ENCODE peak calls at places on chromosomes 11 and 22, in ten cellular contexts. One of them, this sample, is unnamed.

GRCh38 chr11:10387209-10388083 is 67.6 kb upstream of the AMPD3 start:
- DNase-seq in stimulated activated CD4-positive, alpha-beta T cell treated with anti-CD3 and anti-CD28 coated beads, Interleukin-1b, Interleukin-23, amount 100 ng/mL, for 4 hours: no peak
- DNase-seq in putamen: no peak
- DNase-seq in EL: peak; percentile 77
- DNase-seq in HuH-7.5: no peak
- DNase-seq in AG09319: peak; percentile 96
- DNase-seq in CD4-positive, alpha-beta memory T cell: no peak
- DNase-seq in astrocyte of the hippocampus: peak; percentile 92
- DNase-seq in stimulated activated CD8-positive, alpha-beta memory T cell treated with anti-CD3 and anti-CD28 coated beads, Interleukin-4, amount 100 ng/mL, for 48 hours: no peak
- DNase-seq in LHCN-M2: peak; percentile 76
- DNase-seq in this sample: peak; percentile 69

GRCh38 chr11:124170801-124171586 is 12.2 kb upstream of the OR10D3 start:
- DNase-seq in stimulated activated CD4-positive, alpha-beta T cell treated with anti-CD3 and anti-CD28 coated beads, Interleukin-1b, Interleukin-23, amount 100 ng/mL, for 4 hours: no peak
- DNase-seq in stimulated activated CD8-positive, alpha-beta memory T cell treated with anti-CD3 and anti-CD28 coated beads, Interleukin-4, amount 100 ng/mL, for 48 hours: no peak
- DNase-seq in EL: no peak
- DNase-seq in putamen: no peak
- DNase-seq in AG09319: no peak
- DNase-seq in CD4-positive, alpha-beta memory T cell: no peak
- DNase-seq in astrocyte of the hippocampus: no peak
- DNase-seq in LHCN-M2: no peak
- DNase-seq in HuH-7.5: peak; percentile 5
- DNase-seq in this sample: no peak

GRCh38 chr11:1073851-1074243 is 827 bp upstream of the MUC2 start:
- DNase-seq in HuH-7.5: no peak
- DNase-seq in EL: no peak
- DNase-seq in putamen: no peak
- DNase-seq in astrocyte of the hippocampus: no peak
- DNase-seq in stimulated activated CD4-positive, alpha-beta T cell treated with anti-CD3 and anti-CD28 coated beads, Interleukin-1b, Interleukin-23, amount 100 ng/mL, for 4 hours: no peak
- DNase-seq in LHCN-M2: no peak
- DNase-seq in AG09319: no peak
- DNase-seq in stimulated activated CD8-positive, alpha-beta memory T cell treated with anti-CD3 and anti-CD28 coated beads, Interleukin-4, amount 100 ng/mL, for 48 hours: no peak
- DNase-seq in CD4-positive, alpha-beta memory T cell: no peak
- DNase-seq in this sample: peak; percentile 15

GRCh38 chr11:70243912-70244652 is 26.4 kb upstream of the PPFIA1 start:
- DNase-seq in AG09319: no peak
- DNase-seq in stimulated activated CD8-positive, alpha-beta memory T cell treated with anti-CD3 and anti-CD28 coated beads, Interleukin-4, amount 100 ng/mL, for 48 hours: no peak
- DNase-seq in EL: peak; percentile 75
- DNase-seq in HuH-7.5: peak; percentile 32
- DNase-seq in CD4-positive, alpha-beta memory T cell: no peak
- DNase-seq in astrocyte of the hippocampus: peak; percentile 34
- DNase-seq in stimulated activated CD4-positive, alpha-beta T cell treated with anti-CD3 and anti-CD28 coated beads, Interleukin-1b, Interleukin-23, amount 100 ng/mL, for 4 hours: no peak
- DNase-seq in putamen: no peak
- DNase-seq in LHCN-M2: peak; percentile 48
- DNase-seq in this sample: peak; percentile 13

GRCh38 chr11:22510010-22510409 is 115.6 kb downstream of the FANCF start:
- DNase-seq in HuH-7.5: no peak
- DNase-seq in LHCN-M2: no peak
- DNase-seq in putamen: no peak
- DNase-seq in EL: no peak
- DNase-seq in astrocyte of the hippocampus: no peak
- DNase-seq in stimulated activated CD4-positive, alpha-beta T cell treated with anti-CD3 and anti-CD28 coated beads, Interleukin-1b, Interleukin-23, amount 100 ng/mL, for 4 hours: no peak
- DNase-seq in AG09319: no peak
- DNase-seq in CD4-positive, alpha-beta memory T cell: no peak
- DNase-seq in stimulated activated CD8-positive, alpha-beta memory T cell treated with anti-CD3 and anti-CD28 coated beads, Interleukin-4, amount 100 ng/mL, for 48 hours: no peak
- DNase-seq in this sample: no peak

GRCh38 chr11:59523541-59523940 is 12.2 kb downstream of the OR4D9 start:
- DNase-seq in EL: no peak
- DNase-seq in putamen: no peak
- DNase-seq in stimulated activated CD4-positive, alpha-beta T cell treated with anti-CD3 and anti-CD28 coated beads, Interleukin-1b, Interleukin-23, amount 100 ng/mL, for 4 hours: no peak
- DNase-seq in AG09319: no peak
- DNase-seq in astrocyte of the hippocampus: no peak
- DNase-seq in LHCN-M2: no peak
- DNase-seq in stimulated activated CD8-positive, alpha-beta memory T cell treated with anti-CD3 and anti-CD28 coated beads, Interleukin-4, amount 100 ng/mL, for 48 hours: no peak
- DNase-seq in HuH-7.5: no peak
- DNase-seq in CD4-positive, alpha-beta memory T cell: no peak
- DNase-seq in this sample: peak; percentile 16

GRCh38 chr11:92979176-92979575 is 9.7 kb downstream of the MTNR1B start:
- DNase-seq in HuH-7.5: no peak
- DNase-seq in LHCN-M2: peak; percentile 64
- DNase-seq in astrocyte of the hippocampus: peak; percentile 46
- DNase-seq in putamen: no peak
- DNase-seq in stimulated activated CD8-positive, alpha-beta memory T cell treated with anti-CD3 and anti-CD28 coated beads, Interleukin-4, amount 100 ng/mL, for 48 hours: no peak
- DNase-seq in stimulated activated CD4-positive, alpha-beta T cell treated with anti-CD3 and anti-CD28 coated beads, Interleukin-1b, Interleukin-23, amount 100 ng/mL, for 4 hours: no peak
- DNase-seq in CD4-positive, alpha-beta memory T cell: no peak
- DNase-seq in AG09319: no peak
- DNase-seq in EL: peak; percentile 74
- DNase-seq in this sample: no peak

GRCh38 chr11:72004515-72005346 is 6.0 kb downstream of the IL18BP start:
- DNase-seq in LHCN-M2: no peak
- DNase-seq in stimulated activated CD4-positive, alpha-beta T cell treated with anti-CD3 and anti-CD28 coated beads, Interleukin-1b, Interleukin-23, amount 100 ng/mL, for 4 hours: no peak
- DNase-seq in HuH-7.5: no peak
- DNase-seq in CD4-positive, alpha-beta memory T cell: no peak
- DNase-seq in AG09319: no peak
- DNase-seq in putamen: no peak
- DNase-seq in stimulated activated CD8-positive, alpha-beta memory T cell treated with anti-CD3 and anti-CD28 coated beads, Interleukin-4, amount 100 ng/mL, for 48 hours: no peak
- DNase-seq in EL: no peak
- DNase-seq in astrocyte of the hippocampus: no peak
- DNase-seq in this sample: no peak

GRCh38 chr11:90220391-90220790 is 2.5 kb downstream of the CHORDC1 start:
- DNase-seq in HuH-7.5: no peak
- DNase-seq in CD4-positive, alpha-beta memory T cell: no peak
- DNase-seq in astrocyte of the hippocampus: peak; percentile 49
- DNase-seq in AG09319: no peak
- DNase-seq in LHCN-M2: peak; percentile 42
- DNase-seq in putamen: no peak
- DNase-seq in stimulated activated CD8-positive, alpha-beta memory T cell treated with anti-CD3 and anti-CD28 coated beads, Interleukin-4, amount 100 ng/mL, for 48 hours: no peak
- DNase-seq in stimulated activated CD4-positive, alpha-beta T cell treated with anti-CD3 and anti-CD28 coated beads, Interleukin-1b, Interleukin-23, amount 100 ng/mL, for 4 hours: no peak
- DNase-seq in EL: peak; percentile 52
- DNase-seq in this sample: no peak

GRCh38 chr11:40129276-40129675 is 1330.2 kb downstream of the LRRC4C start:
- DNase-seq in AG09319: no peak
- DNase-seq in HuH-7.5: no peak
- DNase-seq in putamen: peak; percentile 20
- DNase-seq in EL: no peak
- DNase-seq in LHCN-M2: no peak
- DNase-seq in CD4-positive, alpha-beta memory T cell: no peak
- DNase-seq in astrocyte of the hippocampus: peak; percentile 44
- DNase-seq in stimulated activated CD4-positive, alpha-beta T cell treated with anti-CD3 and anti-CD28 coated beads, Interleukin-1b, Interleukin-23, amount 100 ng/mL, for 4 hours: no peak
- DNase-seq in stimulated activated CD8-positive, alpha-beta memory T cell treated with anti-CD3 and anti-CD28 coated beads, Interleukin-4, amount 100 ng/mL, for 48 hours: no peak
- DNase-seq in this sample: no peak

GRCh38 chr11:75949023-75949672 is 134.1 kb downstream of the UVRAG start:
- DNase-seq in EL: peak; percentile 18
- DNase-seq in LHCN-M2: no peak
- DNase-seq in HuH-7.5: no peak
- DNase-seq in stimulated activated CD4-positive, alpha-beta T cell treated with anti-CD3 and anti-CD28 coated beads, Interleukin-1b, Interleukin-23, amount 100 ng/mL, for 4 hours: no peak
- DNase-seq in CD4-positive, alpha-beta memory T cell: no peak
- DNase-seq in AG09319: no peak
- DNase-seq in stimulated activated CD8-positive, alpha-beta memory T cell treated with anti-CD3 and anti-CD28 coated beads, Interleukin-4, amount 100 ng/mL, for 48 hours: no peak
- DNase-seq in astrocyte of the hippocampus: no peak
- DNase-seq in putamen: no peak
- DNase-seq in this sample: no peak

GRCh38 chr11:29006668-29007067 is 898.5 kb downstream of the METTL15 start:
- DNase-seq in putamen: no peak
- DNase-seq in LHCN-M2: no peak
- DNase-seq in stimulated activated CD4-positive, alpha-beta T cell treated with anti-CD3 and anti-CD28 coated beads, Interleukin-1b, Interleukin-23, amount 100 ng/mL, for 4 hours: no peak
- DNase-seq in EL: no peak
- DNase-seq in astrocyte of the hippocampus: no peak
- DNase-seq in stimulated activated CD8-positive, alpha-beta memory T cell treated with anti-CD3 and anti-CD28 coated beads, Interleukin-4, amount 100 ng/mL, for 48 hours: no peak
- DNase-seq in CD4-positive, alpha-beta memory T cell: no peak
- DNase-seq in AG09319: no peak
- DNase-seq in HuH-7.5: no peak
- DNase-seq in this sample: no peak

GRCh38 chr11:66766681-66767080 is 37.7 kb upstream of the SPTBN2 start:
- DNase-seq in stimulated activated CD8-positive, alpha-beta memory T cell treated with anti-CD3 and anti-CD28 coated beads, Interleukin-4, amount 100 ng/mL, for 48 hours: no peak
- DNase-seq in LHCN-M2: no peak
- DNase-seq in AG09319: no peak
- DNase-seq in stimulated activated CD4-positive, alpha-beta T cell treated with anti-CD3 and anti-CD28 coated beads, Interleukin-1b, Interleukin-23, amount 100 ng/mL, for 4 hours: no peak
- DNase-seq in HuH-7.5: no peak
- DNase-seq in EL: no peak
- DNase-seq in CD4-positive, alpha-beta memory T cell: no peak
- DNase-seq in putamen: no peak
- DNase-seq in astrocyte of the hippocampus: no peak
- DNase-seq in this sample: no peak

GRCh38 chr11:86245369-86246292 is 1.1 kb downstream of the EED start:
- DNase-seq in astrocyte of the hippocampus: peak; percentile 24
- DNase-seq in EL: peak; percentile 34
- DNase-seq in stimulated activated CD8-positive, alpha-beta memory T cell treated with anti-CD3 and anti-CD28 coated beads, Interleukin-4, amount 100 ng/mL, for 48 hours: peak; percentile 53
- DNase-seq in LHCN-M2: no peak
- DNase-seq in stimulated activated CD4-positive, alpha-beta T cell treated with anti-CD3 and anti-CD28 coated beads, Interleukin-1b, Interleukin-23, amount 100 ng/mL, for 4 hours: no peak
- DNase-seq in HuH-7.5: no peak
- DNase-seq in CD4-positive, alpha-beta memory T cell: peak; percentile 47
- DNase-seq in AG09319: no peak
- DNase-seq in putamen: no peak
- DNase-seq in this sample: no peak

GRCh38 chr11:94030059-94030458 is 8.9 kb downstream of the HEPHL1 start:
- DNase-seq in CD4-positive, alpha-beta memory T cell: no peak
- DNase-seq in LHCN-M2: no peak
- DNase-seq in stimulated activated CD4-positive, alpha-beta T cell treated with anti-CD3 and anti-CD28 coated beads, Interleukin-1b, Interleukin-23, amount 100 ng/mL, for 4 hours: no peak
- DNase-seq in EL: no peak
- DNase-seq in putamen: no peak
- DNase-seq in AG09319: no peak
- DNase-seq in stimulated activated CD8-positive, alpha-beta memory T cell treated with anti-CD3 and anti-CD28 coated beads, Interleukin-4, amount 100 ng/mL, for 48 hours: no peak
- DNase-seq in HuH-7.5: no peak
- DNase-seq in astrocyte of the hippocampus: no peak
- DNase-seq in this sample: no peak

GRCh38 chr11:450809-451451 is 851 bp downstream of the PTDSS2 start:
- DNase-seq in stimulated activated CD4-positive, alpha-beta T cell treated with anti-CD3 and anti-CD28 coated beads, Interleukin-1b, Interleukin-23, amount 100 ng/mL, for 4 hours: peak; percentile 69
- DNase-seq in CD4-positive, alpha-beta memory T cell: peak; percentile 91
- DNase-seq in putamen: peak; percentile 57
- DNase-seq in HuH-7.5: peak; percentile 77
- DNase-seq in AG09319: no peak
- DNase-seq in EL: peak; percentile 77
- DNase-seq in LHCN-M2: peak; percentile 66
- DNase-seq in stimulated activated CD8-positive, alpha-beta memory T cell treated with anti-CD3 and anti-CD28 coated beads, Interleukin-4, amount 100 ng/mL, for 48 hours: peak; percentile 76
- DNase-seq in astrocyte of the hippocampus: peak; percentile 81
- DNase-seq in this sample: peak; percentile 76

GRCh38 chr22:38314992-38315800 is 2.0 kb downstream of the CSNK1E start:
- DNase-seq in AG09319: no peak
- DNase-seq in LHCN-M2: peak; percentile 41
- DNase-seq in astrocyte of the hippocampus: peak; percentile 60
- DNase-seq in HuH-7.5: no peak
- DNase-seq in EL: peak; percentile 36
- DNase-seq in stimulated activated CD8-positive, alpha-beta memory T cell treated with anti-CD3 and anti-CD28 coated beads, Interleukin-4, amount 100 ng/mL, for 48 hours: no peak
- DNase-seq in CD4-positive, alpha-beta memory T cell: peak; percentile 54
- DNase-seq in putamen: no peak
- DNase-seq in stimulated activated CD4-positive, alpha-beta T cell treated with anti-CD3 and anti-CD28 coated beads, Interleukin-1b, Interleukin-23, amount 100 ng/mL, for 4 hours: no peak
- DNase-seq in this sample: peak; percentile 51

GRCh38 chr11:65551572-65552398 is 6.4 kb downstream of the LTBP3 start:
- DNase-seq in stimulated activated CD8-positive, alpha-beta memory T cell treated with anti-CD3 and anti-CD28 coated beads, Interleukin-4, amount 100 ng/mL, for 48 hours: peak; percentile 77
- DNase-seq in AG09319: no peak
- DNase-seq in stimulated activated CD4-positive, alpha-beta T cell treated with anti-CD3 and anti-CD28 coated beads, Interleukin-1b, Interleukin-23, amount 100 ng/mL, for 4 hours: peak; percentile 53
- DNase-seq in HuH-7.5: peak; percentile 78
- DNase-seq in LHCN-M2: peak; percentile 57
- DNase-seq in astrocyte of the hippocampus: peak; percentile 49
- DNase-seq in EL: no peak
- DNase-seq in putamen: no peak
- DNase-seq in CD4-positive, alpha-beta memory T cell: peak; percentile 62
- DNase-seq in this sample: peak; percentile 61

GRCh38 chr11:111745719-111746504 is 20.3 kb downstream of the PPP2R1B start:
- DNase-seq in CD4-positive, alpha-beta memory T cell: no peak
- DNase-seq in stimulated activated CD4-positive, alpha-beta T cell treated with anti-CD3 and anti-CD28 coated beads, Interleukin-1b, Interleukin-23, amount 100 ng/mL, for 4 hours: no peak
- DNase-seq in AG09319: peak; percentile 18
- DNase-seq in HuH-7.5: no peak
- DNase-seq in stimulated activated CD8-positive, alpha-beta memory T cell treated with anti-CD3 and anti-CD28 coated beads, Interleukin-4, amount 100 ng/mL, for 48 hours: no peak
- DNase-seq in astrocyte of the hippocampus: peak; percentile 60
- DNase-seq in EL: peak; percentile 61
- DNase-seq in LHCN-M2: peak; percentile 42
- DNase-seq in putamen: no peak
- DNase-seq in this sample: peak; percentile 34

GRCh38 chr11:73001615-73002014 is 140.5 kb downstream of the FCHSD2 start:
- DNase-seq in CD4-positive, alpha-beta memory T cell: no peak
- DNase-seq in stimulated activated CD8-positive, alpha-beta memory T cell treated with anti-CD3 and anti-CD28 coated beads, Interleukin-4, amount 100 ng/mL, for 48 hours: no peak
- DNase-seq in EL: peak; percentile 6
- DNase-seq in astrocyte of the hippocampus: no peak
- DNase-seq in stimulated activated CD4-positive, alpha-beta T cell treated with anti-CD3 and anti-CD28 coated beads, Interleukin-1b, Interleukin-23, amount 100 ng/mL, for 4 hours: no peak
- DNase-seq in AG09319: no peak
- DNase-seq in putamen: no peak
- DNase-seq in HuH-7.5: no peak
- DNase-seq in LHCN-M2: peak; percentile 34
- DNase-seq in this sample: peak; percentile 41

GRCh38 chr11:111403021-111403725 is 24.1 kb upstream of the POU2AF1 start:
- DNase-seq in putamen: no peak
- DNase-seq in astrocyte of the hippocampus: no peak
- DNase-seq in stimulated activated CD8-positive, alpha-beta memory T cell treated with anti-CD3 and anti-CD28 coated beads, Interleukin-4, amount 100 ng/mL, for 48 hours: no peak
- DNase-seq in EL: no peak
- DNase-seq in CD4-positive, alpha-beta memory T cell: no peak
- DNase-seq in AG09319: no peak
- DNase-seq in stimulated activated CD4-positive, alpha-beta T cell treated with anti-CD3 and anti-CD28 coated beads, Interleukin-1b, Interleukin-23, amount 100 ng/mL, for 4 hours: no peak
- DNase-seq in LHCN-M2: no peak
- DNase-seq in HuH-7.5: no peak
- DNase-seq in this sample: no peak

GRCh38 chr11:14819596-14819995 is 72.4 kb downstream of the CYP2R1 start:
- DNase-seq in EL: no peak
- DNase-seq in HuH-7.5: no peak
- DNase-seq in LHCN-M2: no peak
- DNase-seq in stimulated activated CD8-positive, alpha-beta memory T cell treated with anti-CD3 and anti-CD28 coated beads, Interleukin-4, amount 100 ng/mL, for 48 hours: no peak
- DNase-seq in CD4-positive, alpha-beta memory T cell: no peak
- DNase-seq in stimulated activated CD4-positive, alpha-beta T cell treated with anti-CD3 and anti-CD28 coated beads, Interleukin-1b, Interleukin-23, amount 100 ng/mL, for 4 hours: no peak
- DNase-seq in AG09319: no peak
- DNase-seq in astrocyte of the hippocampus: no peak
- DNase-seq in putamen: no peak
- DNase-seq in this sample: no peak

GRCh38 chr22:27509132-27509920 is 292.2 kb downstream of the MN1 start:
- DNase-seq in stimulated activated CD8-positive, alpha-beta memory T cell treated with anti-CD3 and anti-CD28 coated beads, Interleukin-4, amount 100 ng/mL, for 48 hours: no peak
- DNase-seq in putamen: no peak
- DNase-seq in stimulated activated CD4-positive, alpha-beta T cell treated with anti-CD3 and anti-CD28 coated beads, Interleukin-1b, Interleukin-23, amount 100 ng/mL, for 4 hours: no peak
- DNase-seq in LHCN-M2: no peak
- DNase-seq in astrocyte of the hippocampus: no peak
- DNase-seq in AG09319: no peak
- DNase-seq in CD4-positive, alpha-beta memory T cell: no peak
- DNase-seq in EL: no peak
- DNase-seq in HuH-7.5: no peak
- DNase-seq in this sample: peak; percentile 23

GRCh38 chr11:74754507-74755255 is 6.0 kb downstream of the RNF169 start:
- DNase-seq in HuH-7.5: no peak
- DNase-seq in AG09319: peak; percentile 50
- DNase-seq in stimulated activated CD8-positive, alpha-beta memory T cell treated with anti-CD3 and anti-CD28 coated beads, Interleukin-4, amount 100 ng/mL, for 48 hours: no peak
- DNase-seq in CD4-positive, alpha-beta memory T cell: no peak
- DNase-seq in EL: peak; percentile 91
- DNase-seq in LHCN-M2: peak; percentile 83
- DNase-seq in putamen: no peak
- DNase-seq in stimulated activated CD4-positive, alpha-beta T cell treated with anti-CD3 and anti-CD28 coated beads, Interleukin-1b, Interleukin-23, amount 100 ng/mL, for 4 hours: no peak
- DNase-seq in astrocyte of the hippocampus: peak; percentile 63
- DNase-seq in this sample: peak; percentile 18

GRCh38 chr11:69234171-69234570 is 59.8 kb upstream of the MYEOV start:
- DNase-seq in stimulated activated CD4-positive, alpha-beta T cell treated with anti-CD3 and anti-CD28 coated beads, Interleukin-1b, Interleukin-23, amount 100 ng/mL, for 4 hours: no peak
- DNase-seq in AG09319: no peak
- DNase-seq in LHCN-M2: no peak
- DNase-seq in astrocyte of the hippocampus: no peak
- DNase-seq in EL: no peak
- DNase-seq in stimulated activated CD8-positive, alpha-beta memory T cell treated with anti-CD3 and anti-CD28 coated beads, Interleukin-4, amount 100 ng/mL, for 48 hours: no peak
- DNase-seq in CD4-positive, alpha-beta memory T cell: no peak
- DNase-seq in HuH-7.5: no peak
- DNase-seq in putamen: no peak
- DNase-seq in this sample: no peak

GRCh38 chr11:7437706-7438105 is 47.6 kb upstream of the OLFML1 start:
- DNase-seq in CD4-positive, alpha-beta memory T cell: no peak
- DNase-seq in LHCN-M2: no peak
- DNase-seq in AG09319: no peak
- DNase-seq in HuH-7.5: no peak
- DNase-seq in stimulated activated CD4-positive, alpha-beta T cell treated with anti-CD3 and anti-CD28 coated beads, Interleukin-1b, Interleukin-23, amount 100 ng/mL, for 4 hours: no peak
- DNase-seq in astrocyte of the hippocampus: peak; percentile 42
- DNase-seq in EL: peak; percentile 70
- DNase-seq in putamen: no peak
- DNase-seq in stimulated activated CD8-positive, alpha-beta memory T cell treated with anti-CD3 and anti-CD28 coated beads, Interleukin-4, amount 100 ng/mL, for 48 hours: no peak
- DNase-seq in this sample: no peak

GRCh38 chr11:38446336-38446735 is 1848.3 kb upstream of the RAG2 start:
- DNase-seq in EL: peak; percentile 21
- DNase-seq in putamen: no peak
- DNase-seq in HuH-7.5: no peak
- DNase-seq in astrocyte of the hippocampus: peak; percentile 0
- DNase-seq in AG09319: no peak
- DNase-seq in LHCN-M2: peak; percentile 53
- DNase-seq in CD4-positive, alpha-beta memory T cell: no peak
- DNase-seq in stimulated activated CD4-positive, alpha-beta T cell treated with anti-CD3 and anti-CD28 coated beads, Interleukin-1b, Interleukin-23, amount 100 ng/mL, for 4 hours: no peak
- DNase-seq in stimulated activated CD8-positive, alpha-beta memory T cell treated with anti-CD3 and anti-CD28 coated beads, Interleukin-4, amount 100 ng/mL, for 48 hours: no peak
- DNase-seq in this sample: no peak

GRCh38 chr11:48024635-48025071 is 44.3 kb downstream of the PTPRJ start:
- DNase-seq in putamen: no peak
- DNase-seq in stimulated activated CD4-positive, alpha-beta T cell treated with anti-CD3 and anti-CD28 coated beads, Interleukin-1b, Interleukin-23, amount 100 ng/mL, for 4 hours: no peak
- DNase-seq in astrocyte of the hippocampus: peak; percentile 59
- DNase-seq in AG09319: no peak
- DNase-seq in EL: no peak
- DNase-seq in LHCN-M2: no peak
- DNase-seq in stimulated activated CD8-positive, alpha-beta memory T cell treated with anti-CD3 and anti-CD28 coated beads, Interleukin-4, amount 100 ng/mL, for 48 hours: no peak
- DNase-seq in CD4-positive, alpha-beta memory T cell: no peak
- DNase-seq in HuH-7.5: no peak
- DNase-seq in this sample: peak; percentile 43